ENCODE peak calls at places on chromosomes 7 and 10, in seven cellular contexts. One of them, this sample, is unnamed.

GRCh38 chr7:78620931-78621330 is 822.4 kb downstream of the PHTF2 start:
- DNase-seq in RWPE1: peak
- DNase-seq in bronchial epithelial cell: peak
- DNase-seq in fibroblast of the aortic adventitia: peak
- DNase-seq in ovary: no peak
- DNase-seq in AG10803: no peak
- DNase-seq in PC-3: peak
- DNase-seq in this sample: no peak

GRCh38 chr7:5694221-5694754 is 87.2 kb downstream of the RNF216 start:
- DNase-seq in RWPE1: no peak
- DNase-seq in bronchial epithelial cell: peak
- DNase-seq in fibroblast of the aortic adventitia: peak
- DNase-seq in ovary: no peak
- DNase-seq in AG10803: peak
- DNase-seq in PC-3: peak
- DNase-seq in this sample: no peak

GRCh38 chr7:115153770-115154468 is 232.0 kb downstream of the MDFIC start:
- DNase-seq in RWPE1: no peak
- DNase-seq in bronchial epithelial cell: no peak
- DNase-seq in fibroblast of the aortic adventitia: peak
- DNase-seq in ovary: no peak
- DNase-seq in AG10803: no peak
- DNase-seq in PC-3: no peak
- DNase-seq in this sample: no peak

GRCh38 chr10:91479583-91479982 is 69.4 kb downstream of the HECTD2 start:
- DNase-seq in RWPE1: no peak
- DNase-seq in bronchial epithelial cell: no peak
- DNase-seq in fibroblast of the aortic adventitia: peak
- DNase-seq in ovary: no peak
- DNase-seq in AG10803: no peak
- DNase-seq in PC-3: no peak
- DNase-seq in this sample: no peak

GRCh38 chr10:126524526-126524925 is 136.2 kb upstream of the ADAM12 start:
- DNase-seq in RWPE1: no peak
- DNase-seq in bronchial epithelial cell: no peak
- DNase-seq in fibroblast of the aortic adventitia: no peak
- DNase-seq in ovary: no peak
- DNase-seq in AG10803: no peak
- DNase-seq in PC-3: no peak
- DNase-seq in this sample: no peak

GRCh38 chr7:114085592-114086490 is 167.0 kb upstream of the PPP1R3A start:
- DNase-seq in RWPE1: peak
- DNase-seq in bronchial epithelial cell: peak
- DNase-seq in fibroblast of the aortic adventitia: peak
- DNase-seq in ovary: peak
- DNase-seq in AG10803: peak
- DNase-seq in PC-3: peak
- DNase-seq in this sample: peak

GRCh38 chr7:13155188-13155587 is 467.8 kb downstream of the ARL4A start:
- DNase-seq in RWPE1: no peak
- DNase-seq in bronchial epithelial cell: no peak
- DNase-seq in fibroblast of the aortic adventitia: no peak
- DNase-seq in ovary: no peak
- DNase-seq in AG10803: no peak
- DNase-seq in PC-3: no peak
- DNase-seq in this sample: no peak

GRCh38 chr7:149869867-149870266 is 3.9 kb upstream of the ATP6V0E2 start:
- DNase-seq in RWPE1: no peak
- DNase-seq in bronchial epithelial cell: no peak
- DNase-seq in fibroblast of the aortic adventitia: no peak
- DNase-seq in ovary: no peak
- DNase-seq in AG10803: no peak
- DNase-seq in PC-3: no peak
- DNase-seq in this sample: no peak

GRCh38 chr7:44194069-44194468 is 4.8 kb upstream of the GCK start:
- DNase-seq in RWPE1: no peak
- DNase-seq in bronchial epithelial cell: peak
- DNase-seq in fibroblast of the aortic adventitia: peak
- DNase-seq in ovary: no peak
- DNase-seq in AG10803: no peak
- DNase-seq in PC-3: peak
- DNase-seq in this sample: no peak

GRCh38 chr10:5594271-5595036 is 69.7 kb downstream of the CALML3 start:
- DNase-seq in RWPE1: no peak
- DNase-seq in bronchial epithelial cell: no peak
- DNase-seq in fibroblast of the aortic adventitia: no peak
- DNase-seq in ovary: no peak
- DNase-seq in AG10803: peak
- DNase-seq in PC-3: no peak
- DNase-seq in this sample: no peak

GRCh38 chr7:78018541-78019456 is 220.2 kb downstream of the PHTF2 start:
- DNase-seq in RWPE1: peak
- DNase-seq in bronchial epithelial cell: no peak
- DNase-seq in fibroblast of the aortic adventitia: peak
- DNase-seq in ovary: peak
- DNase-seq in AG10803: peak
- DNase-seq in PC-3: peak
- DNase-seq in this sample: peak

DNA sequence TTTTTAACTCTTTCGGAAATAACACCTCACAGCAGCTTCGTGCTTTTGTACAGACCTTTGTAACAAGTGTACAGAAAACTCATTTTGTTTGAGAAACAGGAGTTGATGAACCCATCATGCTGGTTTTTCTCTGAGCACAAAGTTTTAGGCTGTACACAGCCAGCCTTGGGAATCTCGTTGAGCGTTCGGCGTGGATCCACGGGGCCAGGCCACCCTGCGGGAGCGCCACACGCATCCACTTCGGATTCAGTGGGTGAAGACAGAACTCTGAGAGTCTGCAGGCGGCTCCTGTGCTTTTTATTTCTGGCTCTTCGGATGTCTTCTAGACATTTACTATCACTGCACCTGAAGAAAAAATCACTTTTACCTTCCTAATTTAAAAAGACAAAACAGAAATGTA is 131.2 kb downstream of the SMURF1 start:
- DNase-seq in RWPE1: no peak
- DNase-seq in bronchial epithelial cell: no peak
- DNase-seq in fibroblast of the aortic adventitia: no peak
- DNase-seq in ovary: no peak
- DNase-seq in AG10803: no peak
- DNase-seq in PC-3: no peak
- DNase-seq in this sample: no peak
- TF ChIP-seq CTCF in RWPE1: no peak
- TF ChIP-seq CTCF in bronchial epithelial cell: no peak
- TF ChIP-seq CTCF in fibroblast of the aortic adventitia: no peak
- TF ChIP-seq CTCF in ovary: no peak
- TF ChIP-seq CTCF in AG10803: no peak
- TF ChIP-seq CTCF in PC-3: no peak
- TF ChIP-seq CTCF in this sample: no peak

DNA sequence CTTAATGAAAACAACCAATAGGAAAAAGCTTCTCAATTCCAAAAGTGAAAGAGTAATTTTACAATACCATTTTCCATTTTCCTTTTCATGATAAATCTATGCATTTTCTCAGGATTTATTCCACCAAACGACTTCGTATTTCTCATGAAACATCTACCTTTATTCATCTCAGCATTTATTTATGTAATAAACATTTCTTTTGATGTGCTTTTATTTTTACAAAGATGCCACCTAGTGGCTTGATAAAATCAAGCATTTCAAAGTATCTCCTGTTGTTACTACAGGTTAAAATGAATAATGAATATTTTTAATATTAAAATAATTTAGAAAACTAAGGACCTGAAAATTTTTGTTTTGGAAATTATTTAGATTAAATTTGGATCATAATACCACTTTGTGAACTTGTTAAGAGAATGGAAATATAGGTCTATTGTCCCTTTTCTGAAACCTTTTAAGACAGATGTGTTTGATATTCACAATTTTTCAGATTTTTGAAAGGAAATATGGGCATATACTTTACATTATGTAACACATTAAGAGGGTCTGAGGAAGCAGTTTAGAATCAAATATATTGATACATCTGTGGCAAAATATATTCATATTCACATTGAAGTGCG is 2.7 kb upstream of the IQUB start:
- DNase-seq in RWPE1: no peak
- DNase-seq in bronchial epithelial cell: peak
- DNase-seq in fibroblast of the aortic adventitia: peak
- DNase-seq in ovary: no peak
- DNase-seq in AG10803: peak
- DNase-seq in PC-3: peak
- DNase-seq in this sample: no peak
- TF ChIP-seq CTCF in RWPE1: peak
- TF ChIP-seq CTCF in bronchial epithelial cell: peak
- TF ChIP-seq CTCF in fibroblast of the aortic adventitia: peak
- TF ChIP-seq CTCF in ovary: no peak
- TF ChIP-seq CTCF in AG10803: peak
- TF ChIP-seq CTCF in PC-3: peak
- TF ChIP-seq CTCF in this sample: peak

GRCh38 chr7:1708640-1709249 is 38.7 kb downstream of the ELFN1 start:
- DNase-seq in RWPE1: no peak
- DNase-seq in bronchial epithelial cell: no peak
- DNase-seq in fibroblast of the aortic adventitia: no peak
- DNase-seq in ovary: peak
- DNase-seq in AG10803: no peak
- DNase-seq in PC-3: no peak
- DNase-seq in this sample: no peak

GRCh38 chr7:1709281-1709680 is 39.2 kb downstream of the ELFN1 start:
- DNase-seq in RWPE1: no peak
- DNase-seq in bronchial epithelial cell: no peak
- DNase-seq in fibroblast of the aortic adventitia: no peak
- DNase-seq in ovary: no peak
- DNase-seq in AG10803: no peak
- DNase-seq in PC-3: no peak
- DNase-seq in this sample: no peak

GRCh38 chr7:1710936-1711335 is 40.9 kb downstream of the ELFN1 start:
- DNase-seq in RWPE1: no peak
- DNase-seq in bronchial epithelial cell: no peak
- DNase-seq in fibroblast of the aortic adventitia: no peak
- DNase-seq in ovary: no peak
- DNase-seq in AG10803: no peak
- DNase-seq in PC-3: no peak
- DNase-seq in this sample: no peak

GRCh38 chr7:1707756-1708611 is 37.9 kb downstream of the ELFN1 start:
- DNase-seq in RWPE1: no peak
- DNase-seq in bronchial epithelial cell: no peak
- DNase-seq in fibroblast of the aortic adventitia: no peak
- DNase-seq in ovary: peak
- DNase-seq in AG10803: no peak
- DNase-seq in PC-3: no peak
- DNase-seq in this sample: no peak

DNA sequence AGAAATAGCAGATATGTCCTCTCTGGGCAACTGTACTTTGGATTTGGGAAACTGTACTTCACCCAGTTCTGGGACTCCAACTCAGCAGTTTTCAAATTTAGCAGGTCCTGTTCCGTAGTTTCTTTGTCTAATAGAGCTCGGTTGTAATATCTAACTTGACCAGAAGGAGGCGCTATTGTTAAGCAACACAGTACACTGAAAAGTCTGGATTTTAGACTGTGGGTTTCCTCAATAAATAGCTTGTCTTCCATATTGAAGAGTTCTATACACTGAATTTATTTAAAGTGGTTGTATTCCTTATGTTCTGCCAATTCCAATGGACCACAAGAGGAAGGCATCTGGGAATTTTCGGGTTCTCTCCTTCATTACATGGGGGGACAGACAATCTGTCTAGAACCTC is 39.8 kb downstream of the ELFN1 start:
- DNase-seq in RWPE1: no peak
- DNase-seq in bronchial epithelial cell: no peak
- DNase-seq in fibroblast of the aortic adventitia: peak
- DNase-seq in ovary: no peak
- DNase-seq in AG10803: no peak
- DNase-seq in PC-3: peak
- DNase-seq in this sample: no peak
- TF ChIP-seq CTCF in RWPE1: no peak
- TF ChIP-seq CTCF in bronchial epithelial cell: no peak
- TF ChIP-seq CTCF in fibroblast of the aortic adventitia: peak
- TF ChIP-seq CTCF in ovary: no peak
- TF ChIP-seq CTCF in AG10803: peak
- TF ChIP-seq CTCF in PC-3: peak
- TF ChIP-seq CTCF in this sample: peak

GRCh38 chr10:101217450-101218281 is 11.6 kb downstream of the LBX1 start:
- DNase-seq in RWPE1: no peak
- DNase-seq in bronchial epithelial cell: no peak
- DNase-seq in fibroblast of the aortic adventitia: no peak
- DNase-seq in ovary: no peak
- DNase-seq in AG10803: peak
- DNase-seq in PC-3: peak
- DNase-seq in this sample: peak
- TF ChIP-seq CTCF in RWPE1: peak
- TF ChIP-seq CTCF in bronchial epithelial cell: peak
- TF ChIP-seq CTCF in fibroblast of the aortic adventitia: peak
- TF ChIP-seq CTCF in ovary: no peak
- TF ChIP-seq CTCF in AG10803: peak
- TF ChIP-seq CTCF in PC-3: peak
- TF ChIP-seq CTCF in this sample: peak

GRCh38 chr10:84205853-84206513 is 11.6 kb downstream of the CDHR1 start:
- DNase-seq in RWPE1: no peak
- DNase-seq in bronchial epithelial cell: no peak
- DNase-seq in fibroblast of the aortic adventitia: no peak
- DNase-seq in ovary: no peak
- DNase-seq in AG10803: no peak
- DNase-seq in PC-3: no peak
- DNase-seq in this sample: no peak
- TF ChIP-seq CTCF in RWPE1: peak
- TF ChIP-seq CTCF in bronchial epithelial cell: no peak
- TF ChIP-seq CTCF in fibroblast of the aortic adventitia: no peak
- TF ChIP-seq CTCF in ovary: no peak
- TF ChIP-seq CTCF in AG10803: no peak
- TF ChIP-seq CTCF in PC-3: peak
- TF ChIP-seq CTCF in this sample: peak

GRCh38 chr10:27605337-27605736 is 101.2 kb downstream of the RAB18 start:
- DNase-seq in RWPE1: no peak
- DNase-seq in bronchial epithelial cell: no peak
- DNase-seq in fibroblast of the aortic adventitia: no peak
- DNase-seq in ovary: no peak
- DNase-seq in AG10803: no peak
- DNase-seq in PC-3: no peak
- DNase-seq in this sample: no peak
- TF ChIP-seq CTCF in RWPE1: no peak
- TF ChIP-seq CTCF in bronchial epithelial cell: no peak
- TF ChIP-seq CTCF in fibroblast of the aortic adventitia: no peak
- TF ChIP-seq CTCF in ovary: no peak
- TF ChIP-seq CTCF in AG10803: no peak
- TF ChIP-seq CTCF in PC-3: no peak
- TF ChIP-seq CTCF in this sample: no peak

This sample was measured in glutamatergic neuron.